ENCODE peak calls at places on chromosome 6, in four cellular contexts. H is HT1080, N is GM23338, I is GM13976. M is an unnamed sample.

GRCh38 chr6:147065786-147066185 is 138.4 kb upstream of the STXBP5 start:
- DNase-seq in H (no peak), N (no peak), I (no peak), M (no peak)

GRCh38 chr6:87700351-87700728 is 1.7 kb downstream of the AKIRIN2 start:
- DNase-seq in H (no peak), N (no peak), I (no peak), M (no peak)

GRCh38 chr6:10413850-10414765 is 766 bp downstream of the TFAP2A start:
- DNase-seq in H (no peak), N (peak), I (no peak), M (no peak)

GRCh38 chr6:706161-706560 is 13.2 kb upstream of the EXOC2 start:
- DNase-seq in H (no peak), N (no peak), I (no peak), M (no peak)

GRCh38 chr6:140043357-140043756 is 668.9 kb upstream of the CITED2 start:
- DNase-seq in H (peak), N (no peak), I (no peak), M (no peak)

GRCh38 chr6:164502838-164503237 is 806.6 kb downstream of the C6orf118 start:
- DNase-seq in H (peak), N (no peak), I (no peak), M (no peak)

GRCh38 chr6:169539176-169539897 is 162.5 kb downstream of the WDR27 start:
- DNase-seq in H (peak), N (no peak), I (no peak), M (no peak)

GRCh38 chr6:23635150-23635549 is 490.9 kb upstream of the NRSN1 start:
- DNase-seq in H (no peak), N (no peak), I (no peak), M (no peak)

GRCh38 chr6:166464418-166465400 is 82.0 kb upstream of the MPC1 start:
- DNase-seq in H (no peak), N (no peak), I (no peak), M (no peak)

GRCh38 chr6:116268589-116269293 is 11.0 kb downstream of the TSPYL1 start:
- DNase-seq in H (peak), N (peak), I (peak), M (no peak)

GRCh38 chr6:10837009-10837691 is 1.2 kb downstream of the MAK start:
- DNase-seq in H (peak), N (peak), I (peak), M (peak)

GRCh38 chr6:155224031-155224451 is 39.8 kb upstream of the CLDN20 start:
- DNase-seq in H (peak), N (no peak), I (peak), M (no peak)

GRCh38 chr6:11744753-11745152 is 33.9 kb downstream of the ADTRP start:
- DNase-seq in H (no peak), N (no peak), I (no peak), M (no peak)

GRCh38 chr6:142693446-142693845 is 251.5 kb downstream of the HIVEP2 start:
- DNase-seq in H (peak), N (no peak), I (no peak), M (no peak)

GRCh38 chr6:39530201-39530759 is 194.9 kb downstream of the KIF6 start:
- DNase-seq in H (peak), N (no peak), I (peak), M (no peak)

GRCh38 chr6:154501287-154501868 is 9.1 kb downstream of the CNKSR3 start:
- DNase-seq in H (no peak), N (no peak), I (no peak), M (no peak)

GRCh38 chr6:169933839-169934698 is 182.6 kb downstream of the ERMARD start:
- DNase-seq in H (no peak), N (no peak), I (peak), M (no peak)